ENCODE peak calls at places on chromosomes 12 and 14, in six cellular contexts. W is NCI-H1092 treated with DMSO at 0.1 percent for 48 hours; G is ELR; F is hippocampal formation; X is SW480; H is CD4-positive, alpha-beta T cell. N is an unnamed sample.

GRCh38 chr12:46024099-46024498 is 33.7 kb upstream of the SCAF11 start:
- DNase-seq in G (no peak), W (no peak), H (no peak), X (no peak), F (no peak), N (no peak)

GRCh38 chr12:67772276-67773169 is 124.0 kb downstream of the DYRK2 start:
- DNase-seq in X (no peak), W (peak), G (no peak), H (no peak), F (no peak), N (no peak)

GRCh38 chr12:41286426-41286825 is 98.3 kb downstream of the PDZRN4 start:
- DNase-seq in X (no peak), W (peak), G (no peak), H (no peak), F (no peak), N (no peak)

GRCh38 chr12:3044141-3044630 is 33.0 kb upstream of the TSPAN9 start:
- DNase-seq in G (no peak), W (no peak), X (no peak), F (no peak), H (no peak), N (no peak)

GRCh38 chr12:19245656-19246055 is 116.1 kb downstream of the PLEKHA5 start:
- DNase-seq in H (no peak), F (no peak), X (no peak), G (no peak), W (no peak), N (no peak)

GRCh38 chr12:47774664-47775063 is 1.6 kb downstream of the SLC48A1 start:
- DNase-seq in G (no peak), X (no peak), W (no peak), F (no peak), H (no peak), N (no peak)

GRCh38 chr14:32028599-32028998 is 48.5 kb upstream of the ARHGAP5 start:
- DNase-seq in H (no peak), W (no peak), X (peak), F (no peak), G (peak), N (no peak)

GRCh38 chr14:102591372-102591943 is 991 bp upstream of the RCOR1 start:
- DNase-seq in W (peak), G (peak), F (no peak), X (peak), H (no peak), N (peak)

GRCh38 chr12:12704593-12705230 is 8.7 kb upstream of the GPR19 start:
- DNase-seq in F (peak), X (peak), G (peak), H (no peak), W (peak), N (no peak)

GRCh38 chr12:113241191-113242017 is 20.1 kb downstream of the TPCN1 start:
- DNase-seq in W (peak), F (peak), H (no peak), G (peak), X (peak), N (no peak)

GRCh38 chr12:39638178-39638577 is 18.6 kb upstream of the ABCD2 start:
- DNase-seq in W (no peak), F (no peak), H (no peak), X (no peak), G (no peak), N (no peak)

GRCh38 chr12:71780207-71780822 is 25.7 kb downstream of the RAB21 start:
- DNase-seq in W (peak), X (peak), H (peak), G (peak), F (peak), N (no peak)

GRCh38 chr12:107749094-107749493 is 11.8 kb downstream of the PRDM4 start:
- DNase-seq in X (no peak), W (no peak), G (peak), H (no peak), F (no peak), N (no peak)

N was measured in C1 segment of cervical spinal cord.